ENCODE peak calls at places on chromosome 20, in five cellular contexts. Q is H54, N is neural crest cell, A is WTC11, K is ELF-1. H is an unnamed sample.

GRCh38 chr20:23683281-23683680 is 5.6 kb downstream of the CST4 start:
- DNase-seq in Q (no peak), N (no peak), A (no peak), K (no peak), H (no peak)

GRCh38 chr20:43559588-43559987 is 761 bp downstream of the SGK2 start:
- DNase-seq in Q (no peak), N (no peak), A (no peak), K (no peak), H (no peak)

GRCh38 chr20:45041464-45042337 is 59.2 kb downstream of the KCNS1 start:
- DNase-seq in Q (no peak), N (no peak), A (no peak), K (peak), H (no peak)

GRCh38 chr20:31869942-31870702 is at the start of the genes DUSP15 and TTLL9:
- DNase-seq in Q (no peak), N (peak), A (peak), K (peak), H (peak)

GRCh38 chr20:2840967-2841531 is 504 bp downstream of the VPS16 start:
- DNase-seq in Q (peak), N (peak), A (peak), K (peak), H (peak)

GRCh38 chr20:20366896-20367680 is 816 bp upstream of the INSM1 start:
- DNase-seq in Q (no peak), N (peak), A (peak), K (peak), H (no peak)

GRCh38 chr20:3045816-3046676 is at the start of gene MRPS26:
- DNase-seq in Q (peak), N (peak), A (peak), K (peak), H (peak)

GRCh38 chr20:41172296-41173140 is 35.2 kb downstream of the PLCG1 start:
- DNase-seq in Q (no peak), N (no peak), A (peak), K (no peak), H (no peak)

GRCh38 chr20:2122921-2123320 is 21.3 kb downstream of the STK35 start:
- DNase-seq in Q (no peak), N (no peak), A (no peak), K (no peak), H (no peak)

GRCh38 chr20:57882451-57883161 is 172.8 kb upstream of the PMEPA1 start:
- DNase-seq in Q (peak), N (no peak), A (no peak), K (no peak), H (no peak)

GRCh38 chr20:58707770-58708169 is 15.2 kb downstream of the NPEPL1 start:
- DNase-seq in Q (no peak), N (no peak), A (peak), K (no peak), H (peak)

GRCh38 chr20:15446373-15446772 is 1109.0 kb upstream of the FLRT3 start:
- DNase-seq in Q (no peak), N (no peak), A (no peak), K (no peak), H (no peak)

GRCh38 chr20:19850190-19850533 is 92.1 kb downstream of the RIN2 start:
- DNase-seq in Q (no peak), N (no peak), A (no peak), K (no peak), H (no peak)

GRCh38 chr20:46070215-46070910 is 19.4 kb downstream of the NCOA5 start:
- DNase-seq in Q (no peak), N (no peak), A (no peak), K (no peak), H (no peak)

H was measured in mucosa of gallbladder.